ENCODE peak calls at places on chromosomes 2 and 18, in eight cellular contexts. One of them, this sample, is unnamed.

GRCh38 chr2:58428286-58428552 is 187.1 kb upstream of the FANCL start:
- DNase-seq in amniotic stem cell: no peak
- DNase-seq in fibroblast of the aortic adventitia: no peak
- DNase-seq in NCI-H1105 treated with DMSO at 0.1 percent for 48 hours: peak; percentile 65
- DNase-seq in heart left ventricle: no peak
- DNase-seq in lower leg skin: no peak
- DNase-seq in neural crest cell: peak; percentile 30
- DNase-seq in ACHN: peak; percentile 25
- DNase-seq in this sample: no peak

GRCh38 chr18:58525517-58525916 is 103.4 kb downstream of the ALPK2 start:
- DNase-seq in amniotic stem cell: no peak
- DNase-seq in fibroblast of the aortic adventitia: no peak
- DNase-seq in NCI-H1105 treated with DMSO at 0.1 percent for 48 hours: no peak
- DNase-seq in heart left ventricle: no peak
- DNase-seq in lower leg skin: no peak
- DNase-seq in neural crest cell: no peak
- DNase-seq in ACHN: peak; percentile 50
- DNase-seq in this sample: no peak

GRCh38 chr2:216315817-216316603 is 56.3 kb downstream of the MARCHF4 start:
- DNase-seq in amniotic stem cell: peak; percentile 49
- DNase-seq in fibroblast of the aortic adventitia: peak; percentile 63
- DNase-seq in NCI-H1105 treated with DMSO at 0.1 percent for 48 hours: no peak
- DNase-seq in heart left ventricle: no peak
- DNase-seq in lower leg skin: no peak
- DNase-seq in neural crest cell: peak; percentile 20
- DNase-seq in ACHN: peak; percentile 84
- DNase-seq in this sample: no peak

GRCh38 chr2:105541189-105542050 is 142.6 kb upstream of the FHL2 start:
- DNase-seq in amniotic stem cell: no peak
- DNase-seq in fibroblast of the aortic adventitia: no peak
- DNase-seq in NCI-H1105 treated with DMSO at 0.1 percent for 48 hours: no peak
- DNase-seq in heart left ventricle: peak; percentile 4
- DNase-seq in lower leg skin: no peak
- DNase-seq in neural crest cell: no peak
- DNase-seq in ACHN: no peak
- DNase-seq in this sample: no peak

GRCh38 chr2:694174-694573 is 17.0 kb upstream of the TMEM18 start:
- DNase-seq in amniotic stem cell: no peak
- DNase-seq in fibroblast of the aortic adventitia: no peak
- DNase-seq in NCI-H1105 treated with DMSO at 0.1 percent for 48 hours: no peak
- DNase-seq in heart left ventricle: no peak
- DNase-seq in lower leg skin: no peak
- DNase-seq in neural crest cell: no peak
- DNase-seq in ACHN: no peak
- DNase-seq in this sample: no peak

GRCh38 chr2:41791523-41791922 is 256.3 kb upstream of the PKDCC start:
- DNase-seq in amniotic stem cell: no peak
- DNase-seq in fibroblast of the aortic adventitia: peak; percentile 52
- DNase-seq in NCI-H1105 treated with DMSO at 0.1 percent for 48 hours: no peak
- DNase-seq in heart left ventricle: peak; percentile 50
- DNase-seq in lower leg skin: no peak
- DNase-seq in neural crest cell: peak; percentile 43
- DNase-seq in ACHN: peak; percentile 56
- DNase-seq in this sample: no peak

GRCh38 chr2:69416147-69416546 is 21.1 kb downstream of the NFU1 start:
- DNase-seq in amniotic stem cell: no peak
- DNase-seq in fibroblast of the aortic adventitia: no peak
- DNase-seq in NCI-H1105 treated with DMSO at 0.1 percent for 48 hours: no peak
- DNase-seq in heart left ventricle: no peak
- DNase-seq in lower leg skin: no peak
- DNase-seq in neural crest cell: no peak
- DNase-seq in ACHN: no peak
- DNase-seq in this sample: no peak

GRCh38 chr2:238169021-238169707 is 10.4 kb downstream of the ERFE start:
- DNase-seq in amniotic stem cell: peak; percentile 73
- DNase-seq in fibroblast of the aortic adventitia: peak; percentile 98
- DNase-seq in NCI-H1105 treated with DMSO at 0.1 percent for 48 hours: no peak
- DNase-seq in heart left ventricle: no peak
- DNase-seq in lower leg skin: peak; percentile 35
- DNase-seq in neural crest cell: no peak
- DNase-seq in ACHN: peak; percentile 56
- DNase-seq in this sample: no peak

GRCh38 chr2:28004086-28004485 is 113.6 kb downstream of the BABAM2 start:
- DNase-seq in amniotic stem cell: peak; percentile 33
- DNase-seq in fibroblast of the aortic adventitia: peak; percentile 86
- DNase-seq in NCI-H1105 treated with DMSO at 0.1 percent for 48 hours: no peak
- DNase-seq in heart left ventricle: no peak
- DNase-seq in lower leg skin: no peak
- DNase-seq in neural crest cell: no peak
- DNase-seq in ACHN: peak; percentile 65
- DNase-seq in this sample: no peak

This sample was measured in immature natural killer cell.